ENCODE peak calls at places on chromosome 4, in four cellular contexts. O is left ventricle myocardium inferior; N is CD8-positive, alpha-beta T cell; L is AG04450. S is an unnamed sample.

GRCh38 chr4:41572414-41572986 is 34.5 kb downstream of the LIMCH1 start:
- DNase-seq in L (no peak), N (no peak), O (no peak), S (no peak)

GRCh38 chr4:153228512-153229145 is 24.4 kb downstream of the TRIM2 start:
- DNase-seq in L (no peak), N (no peak), O (no peak), S (no peak)

GRCh38 chr4:71259911-71260331 is 78.9 kb upstream of the SLC4A4 start:
- DNase-seq in N (no peak), L (no peak), O (no peak), S (no peak)

GRCh38 chr4:118968006-118968405 is 79.4 kb downstream of the SYNPO2 start:
- DNase-seq in L (no peak), N (no peak), O (no peak), S (peak)

GRCh38 chr4:6794189-6794588 is 11.7 kb downstream of the KIAA0232 start:
- DNase-seq in L (no peak), O (no peak), N (no peak), S (no peak)

GRCh38 chr4:184473515-184474260 is 662 bp downstream of the IRF2 start:
- DNase-seq in O (peak), N (peak), L (no peak), S (no peak)

GRCh38 chr4:149987330-149987751 is 90.9 kb upstream of the DCLK2 start:
- DNase-seq in O (no peak), N (no peak), L (no peak), S (no peak)

GRCh38 chr4:79575709-79576479 is 167.9 kb upstream of the GK2 start:
- DNase-seq in L (no peak), N (no peak), O (no peak), S (no peak)

GRCh38 chr4:165972747-165973146 is 99.7 kb downstream of the TLL1 start:
- DNase-seq in O (no peak), L (no peak), N (no peak), S (no peak)

GRCh38 chr4:107017681-107018321 is 18.3 kb downstream of the DKK2 start:
- DNase-seq in N (no peak), L (no peak), O (no peak), S (no peak)

GRCh38 chr4:74671074-74671698 is 123.1 kb downstream of the BTC start:
- DNase-seq in O (peak), L (peak), N (peak), S (no peak)

GRCh38 chr4:145909331-145909730 is 29.3 kb downstream of the ZNF827 start:
- DNase-seq in N (no peak), O (peak), L (no peak), S (no peak)

GRCh38 chr4:171478181-171478580 is 335.0 kb upstream of the GALNTL6 start:
- DNase-seq in N (no peak), L (no peak), O (no peak), S (no peak)

GRCh38 chr4:3193531-3194203 is 55.3 kb upstream of the MSANTD1 start:
- DNase-seq in N (no peak), O (no peak), L (no peak), S (no peak)

GRCh38 chr4:133997440-133997839 is 204.1 kb downstream of the PABPC4L start:
- DNase-seq in O (no peak), L (no peak), N (no peak), S (no peak)

GRCh38 chr4:134501973-134502372 is 300.4 kb upstream of the PABPC4L start:
- DNase-seq in L (no peak), O (no peak), N (no peak), S (no peak)

GRCh38 chr4:134365852-134366251 is 164.3 kb upstream of the PABPC4L start:
- DNase-seq in O (no peak), N (no peak), L (no peak), S (no peak)

GRCh38 chr4:37844204-37844603 is 17.7 kb downstream of the PGM2 start:
- DNase-seq in N (no peak), L (no peak), O (no peak), S (no peak)

GRCh38 chr4:144948009-144948408 is 150.0 kb downstream of the ANAPC10 start:
- DNase-seq in N (no peak), O (no peak), L (no peak), S (no peak)

GRCh38 chr4:6688879-6689505 is 4.7 kb upstream of the S100P start:
- DNase-seq in O (no peak), L (peak), N (peak), S (no peak)

GRCh38 chr4:3204021-3204431 is 44.9 kb upstream of the MSANTD1 start:
- DNase-seq in N (no peak), L (no peak), O (no peak), S (no peak)

GRCh38 chr4:80878218-80878617 is 152.3 kb upstream of the BMP3 start:
- DNase-seq in N (no peak), L (no peak), O (no peak), S (no peak)

GRCh38 chr4:150117094-150117493 is 38.8 kb downstream of the DCLK2 start:
- DNase-seq in O (peak), N (no peak), L (no peak), S (no peak)

GRCh38 chr4:20288047-20288650 is 36.4 kb downstream of the SLIT2 start:
- DNase-seq in N (no peak), L (no peak), O (no peak), S (no peak)

GRCh38 chr4:145679520-145679919 is 426 bp upstream of the C4orf51 start:
- DNase-seq in O (peak), L (peak), N (no peak), S (no peak)

GRCh38 chr4:87050596-87050995 is 115.8 kb downstream of the AFF1 start:
- DNase-seq in L (no peak), O (peak), N (no peak), S (no peak)

GRCh38 chr4:5878359-5878758 is 14.5 kb downstream of the CRMP1 start:
- DNase-seq in L (no peak), N (no peak), O (no peak), S (no peak)

GRCh38 chr4:74278490-74278889 is 29.8 kb upstream of the EPGN start:
- DNase-seq in L (no peak), O (no peak), N (no peak), S (no peak)

GRCh38 chr4:48944252-48944651 is 37.7 kb upstream of the OCIAD2 start:
- DNase-seq in O (no peak), L (no peak), N (no peak), S (no peak)

GRCh38 chr4:16858275-16858752 is 40.1 kb downstream of the LDB2 start:
- DNase-seq in N (no peak), O (no peak), L (peak), S (no peak)

DNA sequence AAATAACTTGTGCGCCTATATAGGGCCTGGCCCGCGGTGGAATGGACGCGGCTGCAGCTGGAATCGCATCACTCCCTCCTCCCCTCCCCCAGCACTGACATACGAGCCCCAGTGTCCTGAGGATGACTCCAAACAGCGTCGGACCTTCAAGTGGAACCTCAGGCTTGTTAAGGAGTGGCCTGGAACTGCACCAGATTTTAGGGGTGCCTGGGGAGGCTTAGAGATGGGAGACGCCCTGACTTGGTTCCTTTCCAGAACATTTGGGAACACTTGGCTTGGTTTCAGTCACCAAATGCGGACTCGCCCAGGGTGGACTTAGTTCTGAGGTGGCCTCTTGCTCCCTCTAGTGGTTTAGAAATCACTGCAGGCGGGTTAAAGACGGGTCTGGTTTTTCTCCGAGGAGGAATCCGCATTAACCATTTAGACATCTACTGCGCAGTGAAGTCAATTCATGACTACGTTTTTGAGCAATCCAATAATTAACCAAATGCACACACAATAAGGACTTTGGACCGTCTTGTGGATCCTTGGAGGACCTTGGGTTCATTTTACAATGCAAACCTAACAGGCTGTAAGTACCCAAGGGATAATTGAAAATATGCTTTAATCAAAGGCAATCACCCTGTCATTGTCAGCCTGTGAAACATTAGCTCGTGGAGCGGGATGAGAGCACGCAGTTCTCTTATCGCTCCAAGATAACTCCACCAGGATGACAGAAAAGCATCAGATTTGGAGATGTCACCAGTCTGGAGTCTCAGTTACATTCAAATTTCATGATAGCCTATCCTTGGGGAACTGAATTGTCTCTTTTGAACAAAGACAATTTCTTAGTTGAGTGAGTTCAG is 11.2 kb upstream of the PDGFRA start:
- DNase-seq in O (peak), N (peak), L (peak), S (peak)
- H3K4me3 ChIP-seq in O (peak), N (no peak), L (peak), S (no peak)

DNA sequence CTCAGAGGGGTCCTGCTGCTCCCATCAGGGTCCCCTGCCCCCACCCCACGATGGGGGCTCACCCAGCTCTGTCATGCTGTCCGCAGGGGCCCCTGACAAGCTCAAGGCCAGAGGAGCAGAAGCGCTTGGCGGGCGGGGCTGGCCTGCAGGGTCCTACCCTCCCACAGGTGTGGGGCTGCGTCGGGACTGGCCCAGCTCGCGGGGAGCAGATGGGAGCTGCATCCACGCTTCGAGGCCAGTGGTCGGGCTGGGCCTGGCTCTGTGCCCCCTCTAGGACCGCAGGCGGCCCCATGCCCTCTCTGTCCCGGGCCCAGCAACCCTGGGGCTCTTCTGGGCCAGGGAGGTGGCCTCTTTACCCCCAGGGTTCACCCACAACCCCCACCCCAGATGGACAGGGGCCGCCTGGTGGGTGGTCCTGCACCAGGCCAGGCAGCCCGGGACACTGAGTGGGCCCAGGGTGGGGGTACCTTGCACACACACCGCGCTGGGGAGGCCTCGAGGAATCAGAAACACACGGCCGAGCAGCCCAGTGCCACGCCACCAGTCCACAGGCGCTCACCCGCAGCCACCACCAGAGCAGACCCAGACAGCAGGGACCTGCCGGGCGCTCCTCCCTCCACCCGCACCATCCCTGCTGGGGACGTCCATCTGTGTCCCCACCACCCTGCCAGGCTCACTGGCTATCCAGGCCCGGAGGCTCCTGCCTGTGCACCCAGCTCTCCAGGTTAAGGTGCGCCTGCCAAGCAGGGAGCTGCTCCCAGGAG is 30.0 kb downstream of the TACC3 start:
- DNase-seq in O (no peak), L (no peak), N (no peak), S (no peak)
- TF ChIP-seq CTCF in O (no peak), L (no peak), N (no peak), S (no peak)

GRCh38 chr4:55588160-55588559 is 3.9 kb downstream of the PDCL2 start:
- DNase-seq in N (no peak), L (no peak), O (no peak), S (no peak)

GRCh38 chr4:55592014-55592413 is at the start of gene PDCL2:
- DNase-seq in N (no peak), L (no peak), O (no peak), S (no peak)
- H3K4me3 ChIP-seq in N (no peak), L (no peak), O (no peak), S (no peak)

GRCh38 chr4:85895755-85896154 is 420.8 kb downstream of the ARHGAP24 start:
- DNase-seq in N (no peak), O (no peak), L (no peak), S (no peak)
- TF ChIP-seq CTCF in N (no peak), O (no peak), L (no peak), S (no peak)

GRCh38 chr4:21307709-21308108 is 607.5 kb downstream of the PACRGL start:
- DNase-seq in O (no peak), L (no peak), N (no peak), S (no peak)

DNA sequence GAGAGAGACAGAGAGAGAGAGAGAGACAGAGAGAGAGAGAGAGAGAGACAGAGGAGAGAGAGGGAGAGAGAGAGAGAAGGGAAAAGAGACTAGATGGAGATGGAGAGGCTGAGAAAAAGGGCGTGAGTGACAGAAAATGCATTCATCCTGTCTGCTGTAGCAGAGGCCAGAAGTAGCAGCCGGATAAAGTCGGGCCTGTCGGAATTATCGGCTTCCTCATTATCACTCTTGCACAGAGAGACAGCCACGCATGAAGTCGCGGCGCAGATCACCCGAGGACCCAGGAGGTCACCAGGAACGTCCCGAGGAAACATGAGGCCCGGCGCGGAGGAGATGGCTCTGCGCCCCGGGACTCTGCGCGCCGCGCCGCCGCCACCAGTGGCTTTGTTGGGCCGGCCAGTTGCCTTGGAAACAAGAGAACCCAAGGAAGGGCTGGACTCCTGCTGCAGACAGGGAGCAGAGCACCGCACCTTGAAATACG is 603.8 kb downstream of the PACRGL start:
- DNase-seq in L (no peak), O (no peak), N (no peak), S (no peak)
- H3K4me3 ChIP-seq in L (no peak), O (no peak), N (no peak), S (no peak)

GRCh38 chr4:139556735-139557505 is 901 bp upstream of the SETD7 start:
- DNase-seq in O (peak), N (peak), L (no peak), S (no peak)
- TF ChIP-seq CTCF in O (no peak), N (no peak), L (no peak), S (peak)

DNA sequence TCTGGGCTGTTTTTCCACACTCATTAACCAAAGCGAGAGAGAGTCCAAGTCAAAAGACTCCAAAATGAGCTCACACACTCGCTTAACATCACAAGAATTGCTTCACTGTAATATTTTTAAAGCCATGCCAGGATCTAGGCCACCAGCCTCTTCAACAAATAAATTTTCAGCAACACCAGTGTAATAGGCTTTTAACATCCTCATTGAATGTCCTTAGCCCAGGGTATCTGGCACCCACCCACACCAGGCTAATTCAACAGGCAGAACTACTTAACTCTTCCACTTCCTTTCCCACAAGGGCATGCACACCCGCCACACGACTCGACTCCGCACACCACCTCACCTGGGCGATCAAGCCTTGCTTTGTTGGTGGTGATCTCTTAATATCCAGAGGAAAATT is 34.2 kb downstream of the FAT1 start:
- DNase-seq in O (no peak), L (no peak), N (no peak), S (no peak)
- H3K4me3 ChIP-seq in O (no peak), L (no peak), N (no peak), S (no peak)

S was measured in GM12864.